ENCODE peak calls at places on chromosomes 12 and 14, in four cellular contexts. F is stomach, N is sigmoid colon, M is SK-N-SH. U is an unnamed sample.

GRCh38 chr14:74976264-74977113 is 21.1 kb upstream of the PGF start:
- DNase-seq in F (no peak), M (no peak), N (no peak), U (no peak)

GRCh38 chr12:12722351-12723146 is 5.4 kb downstream of the CDKN1B start:
- DNase-seq in M (no peak), N (no peak), F (no peak), U (no peak)

GRCh38 chr14:53110103-53110502 is 43.0 kb downstream of the DDHD1 start:
- DNase-seq in M (no peak), N (no peak), F (no peak), U (no peak)

GRCh38 chr14:101962503-101962874 is 1.9 kb upstream of the DYNC1H1 start:
- DNase-seq in F (peak), N (peak), M (peak), U (peak)

GRCh38 chr12:58242803-58243628 is 301.6 kb downstream of the ATP23 start:
- DNase-seq in N (no peak), M (no peak), F (no peak), U (peak)

GRCh38 chr14:76769636-76770292 is 8.5 kb downstream of the VASH1 start:
- DNase-seq in N (peak), F (no peak), M (no peak), U (no peak)

GRCh38 chr12:132428872-132429121 is 61.2 kb upstream of the FBRSL1 start:
- DNase-seq in F (peak), M (no peak), N (no peak), U (no peak)

GRCh38 chr12:107560194-107560905 is 125.2 kb upstream of the PWP1 start:
- DNase-seq in M (no peak), F (no peak), N (no peak), U (no peak)

GRCh38 chr12:1922985-1923384 is 4.5 kb upstream of the CACNA2D4 start:
- DNase-seq in F (peak), M (no peak), N (no peak), U (no peak)

GRCh38 chr14:75268638-75269550 is 9.7 kb upstream of the FOS start:
- DNase-seq in N (no peak), F (no peak), M (no peak), U (no peak)

GRCh38 chr14:64612021-64612380 is 62.2 kb downstream of the PPP1R36 start:
- DNase-seq in F (no peak), N (no peak), M (no peak), U (no peak)

GRCh38 chr14:75307700-75308379 is 29.2 kb downstream of the FOS start:
- DNase-seq in M (peak), F (peak), N (peak), U (no peak)

GRCh38 chr14:62689741-62690140 is 355.5 kb downstream of the KCNH5 start:
- DNase-seq in N (no peak), F (no peak), M (no peak), U (no peak)
- TF ChIP-seq POLR2AphosphoS5 in N (no peak), F (no peak), M (no peak), U (no peak)

GRCh38 chr12:52401526-52401925 is 4.6 kb downstream of the KRT82 start:
- DNase-seq in F (no peak), N (no peak), M (no peak), U (no peak)
- TF ChIP-seq POLR2AphosphoS5 in F (no peak), N (no peak), M (no peak), U (no peak)

GRCh38 chr12:104792570-104792969 is 165.5 kb downstream of the SLC41A2 start:
- DNase-seq in M (no peak), N (peak), F (no peak), U (no peak)
- TF ChIP-seq POLR2AphosphoS5 in M (no peak), N (peak), F (no peak), U (no peak)

GRCh38 chr14:61636792-61637191 is 58.5 kb upstream of the HIF1A start:
- DNase-seq in M (no peak), N (no peak), F (no peak), U (no peak)
- TF ChIP-seq POLR2AphosphoS5 in M (no peak), N (no peak), F (no peak), U (no peak)

DNA sequence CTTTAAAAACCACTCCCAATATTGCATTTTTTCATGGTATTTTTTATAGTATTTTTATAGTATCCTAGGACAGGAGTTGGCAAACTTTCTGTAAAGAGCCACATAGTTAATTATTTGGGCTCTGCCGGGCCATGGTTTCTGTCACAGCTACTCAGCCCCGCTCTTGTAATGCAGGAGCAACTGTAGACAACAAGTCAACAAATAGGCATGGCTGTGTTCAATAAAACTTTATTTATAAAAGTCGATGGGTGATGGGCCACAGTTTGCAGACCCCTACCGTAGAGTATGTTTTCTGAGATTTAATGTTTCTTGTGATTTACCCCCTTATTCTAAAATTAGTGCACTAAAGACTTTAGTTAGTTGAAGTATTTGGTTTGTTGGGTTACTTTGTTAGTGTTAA is 25.5 kb downstream of the MDM2 start:
- DNase-seq in N (no peak), F (no peak), M (no peak), U (no peak)
- TF ChIP-seq POLR2AphosphoS5 in N (no peak), F (no peak), M (peak), U (no peak)

DNA sequence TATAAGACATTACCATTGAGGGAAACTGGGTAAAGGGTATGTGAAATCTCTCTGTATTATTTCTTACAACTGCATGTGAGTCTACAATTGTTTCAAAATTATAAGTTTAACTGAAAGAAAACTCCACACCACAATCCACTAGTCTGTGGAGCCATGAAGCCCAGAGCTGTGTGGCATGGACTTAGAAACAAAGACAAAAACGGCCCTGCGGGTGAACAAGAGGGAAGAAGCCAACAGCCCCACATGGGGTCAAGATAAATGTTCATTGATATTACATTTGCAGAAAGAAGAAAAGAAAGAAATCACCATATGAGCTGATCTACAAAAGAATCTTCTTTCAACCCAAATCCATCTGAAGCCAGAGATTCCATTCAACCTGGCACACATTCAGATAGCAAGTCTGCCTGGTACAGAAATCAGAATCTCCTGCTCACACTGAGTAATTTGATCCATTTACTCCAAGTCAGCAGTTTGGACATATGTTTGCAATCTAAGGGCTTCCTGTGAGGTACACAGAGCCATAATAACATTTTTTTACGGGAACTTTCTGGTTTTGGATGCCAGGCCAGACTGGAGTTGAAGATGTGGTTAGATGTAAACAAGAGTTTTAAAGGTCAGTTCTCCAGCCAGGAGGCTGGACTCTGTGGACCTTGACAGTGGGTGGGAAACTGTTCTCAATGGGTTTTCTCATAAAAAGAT is 18.0 kb upstream of the TSPAN11 start:
- DNase-seq in M (peak), F (no peak), N (no peak), U (peak)
- TF ChIP-seq POLR2AphosphoS5 in M (peak), F (no peak), N (no peak), U (peak)

GRCh38 chr12:14699923-14700322 is 3.5 kb upstream of the GUCY2C start:
- DNase-seq in N (no peak), M (no peak), F (no peak), U (no peak)
- TF ChIP-seq POLR2AphosphoS5 in N (no peak), M (no peak), F (no peak), U (no peak)

GRCh38 chr12:45296046-45296586 is 80.2 kb downstream of the ANO6 start:
- DNase-seq in N (no peak), F (no peak), M (no peak), U (no peak)

GRCh38 chr12:45298721-45299120 is 82.8 kb downstream of the ANO6 start:
- DNase-seq in M (no peak), F (no peak), N (no peak), U (no peak)

GRCh38 chr12:45302621-45303020 is 86.7 kb downstream of the ANO6 start:
- DNase-seq in N (no peak), F (no peak), M (no peak), U (no peak)

GRCh38 chr12:45303955-45304354 is 88.1 kb downstream of the ANO6 start:
- DNase-seq in M (no peak), N (no peak), F (no peak), U (no peak)

DNA sequence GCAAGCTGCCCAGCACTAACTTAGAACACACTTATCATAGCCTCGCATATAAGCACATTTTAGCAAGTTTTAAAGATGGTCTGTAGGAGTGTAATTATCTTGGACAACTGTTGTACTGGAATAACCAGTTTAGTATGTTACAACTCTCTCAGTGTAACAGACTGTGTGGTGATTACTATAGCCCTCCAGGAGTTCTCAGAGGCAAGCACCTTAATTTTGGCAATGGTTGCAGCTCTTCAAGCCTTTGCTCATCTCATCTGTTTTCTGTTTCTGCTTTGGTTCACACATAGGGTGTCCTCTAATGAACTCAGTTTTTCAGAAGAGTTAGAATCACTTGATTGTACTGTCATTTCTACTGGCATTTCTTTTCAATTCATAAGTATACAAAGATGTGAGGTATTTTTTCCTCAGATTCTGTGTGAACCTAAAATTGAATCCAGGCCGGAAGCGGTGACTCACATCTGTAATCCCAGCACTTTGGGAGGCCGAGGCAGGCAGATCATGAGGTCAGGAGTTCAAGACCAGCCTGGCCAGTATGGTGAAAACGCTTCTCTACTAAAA is 83.3 kb downstream of the ANO6 start:
- DNase-seq in M (no peak), N (no peak), F (no peak), U (no peak)
- TF ChIP-seq POLR2AphosphoS5 in M (no peak), N (peak), F (no peak), U (no peak)

GRCh38 chr12:92784356-92784755 is 81.6 kb downstream of the PLEKHG7 start:
- DNase-seq in N (no peak), F (no peak), M (no peak), U (no peak)

GRCh38 chr12:92779902-92780301 is 77.1 kb downstream of the PLEKHG7 start:
- DNase-seq in F (no peak), M (no peak), N (no peak), U (no peak)

GRCh38 chr12:92775416-92775815 is 72.6 kb downstream of the PLEKHG7 start:
- DNase-seq in F (no peak), M (no peak), N (no peak), U (no peak)

DNA sequence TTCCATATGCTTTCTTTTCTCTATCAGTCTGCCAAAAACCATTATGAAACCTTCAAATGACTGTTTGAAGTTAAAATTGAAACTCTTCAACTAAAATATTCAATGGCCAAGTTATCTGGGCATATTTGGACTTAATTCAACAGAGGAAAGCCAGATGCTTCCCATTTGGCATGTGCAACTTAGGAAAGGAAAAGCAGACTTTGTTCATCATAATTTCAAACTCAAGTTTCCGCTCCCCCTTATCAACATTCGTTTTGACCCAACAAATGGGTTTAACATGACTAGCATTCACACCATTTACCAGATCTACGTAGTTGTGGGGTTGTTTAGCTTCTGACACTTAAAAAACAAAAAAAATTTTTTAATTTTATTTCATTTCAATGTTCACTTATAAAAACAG is 75.7 kb downstream of the PLEKHG7 start:
- DNase-seq in M (no peak), N (no peak), F (no peak), U (no peak)
- TF ChIP-seq POLR2AphosphoS5 in M (no peak), N (no peak), F (no peak), U (no peak)

GRCh38 chr14:20631023-20631820 is 10.3 kb downstream of the OR6S1 start:
- DNase-seq in M (no peak), F (peak), N (no peak), U (no peak)

GRCh38 chr14:20631821-20632389 is 9.6 kb downstream of the OR6S1 start:
- DNase-seq in F (peak), N (peak), M (peak), U (no peak)

GRCh38 chr14:20632448-20632830 is 9.1 kb downstream of the OR6S1 start:
- DNase-seq in M (no peak), F (no peak), N (no peak), U (no peak)

GRCh38 chr14:20628063-20628854 is 13.2 kb downstream of the OR6S1 start:
- DNase-seq in M (no peak), N (no peak), F (no peak), U (no peak)

GRCh38 chr14:20630340-20631022 is 11.0 kb downstream of the OR6S1 start:
- DNase-seq in M (no peak), F (no peak), N (no peak), U (no peak)
- TF ChIP-seq POLR2AphosphoS5 in M (no peak), F (no peak), N (no peak), U (no peak)

U was measured in SK-N-MC.